ENCODE peak calls at places on chromosomes 16 and 17, in eight cellular contexts. D, E, O, A, R, H, B and U are unnamed samples.

GRCh38 chr16:83015871-83016270 is 389.1 kb downstream of the CDH13 start:
- DNase-seq in B (peak), H (no peak), O (no peak), D (no peak), A (no peak), R (no peak), E (no peak), U (peak)

GRCh38 chr16:83403751-83404150 is 404.0 kb upstream of the HSBP1 start:
- DNase-seq in D (no peak), H (peak), A (no peak), B (no peak), O (peak), R (no peak), E (no peak), U (no peak)

GRCh38 chr16:57649443-57649751 is 18.7 kb upstream of the ADGRG3 start:
- DNase-seq in O (no peak), B (no peak), R (no peak), D (no peak), E (no peak), H (no peak), A (no peak), U (no peak)

GRCh38 chr16:70320121-70320520 is 21.1 kb downstream of the DDX19B start:
- DNase-seq in R (no peak), E (no peak), B (no peak), H (no peak), D (no peak), O (no peak), A (no peak), U (no peak)

GRCh38 chr16:27405546-27406451 is 3.8 kb downstream of the IL21R start:
- DNase-seq in E (no peak), A (no peak), R (no peak), H (peak), B (no peak), O (peak), D (no peak), U (no peak)

GRCh38 chr17:63838586-63839184 is 3.8 kb downstream of the SMARCD2 start:
- DNase-seq in D (peak), O (no peak), R (no peak), H (peak), B (no peak), E (no peak), A (no peak), U (no peak)

GRCh38 chr16:14151256-14152030 is 80.3 kb downstream of the MRTFB start:
- DNase-seq in D (peak), A (peak), H (peak), O (no peak), B (no peak), E (no peak), R (no peak), U (no peak)

GRCh38 chr16:20884240-20884556 is 16.0 kb downstream of the DCUN1D3 start:
- DNase-seq in H (peak), A (no peak), D (no peak), O (peak), R (no peak), E (peak), B (no peak), U (no peak)

GRCh38 chr17:39769974-39770587 is 32.3 kb downstream of the GRB7 start:
- DNase-seq in H (peak), R (peak), O (peak), E (peak), D (peak), B (no peak), A (no peak), U (no peak)

GRCh38 chr17:65797809-65798208 is 236.4 kb upstream of the AXIN2 start:
- DNase-seq in A (peak), R (peak), H (no peak), O (no peak), E (no peak), D (no peak), B (peak), U (no peak)

GRCh38 chr16:12321363-12321762 is 344.8 kb downstream of the SNX29 start:
- DNase-seq in E (no peak), O (no peak), D (no peak), R (no peak), B (no peak), A (no peak), H (no peak), U (no peak)

GRCh38 chr16:71916397-71916920 is 21.1 kb downstream of the IST1 start:
- DNase-seq in O (peak), D (no peak), E (no peak), R (no peak), A (no peak), B (no peak), H (no peak), U (no peak)

GRCh38 chr17:39737761-39738567 is at the start of gene GRB7:
- DNase-seq in D (peak), A (peak), B (no peak), R (no peak), O (no peak), E (no peak), H (no peak), U (no peak)

GRCh38 chr16:85557083-85557975 is 55.8 kb upstream of the GSE1 start:
- DNase-seq in R (no peak), A (peak), E (no peak), H (no peak), D (no peak), B (no peak), O (no peak), U (no peak)

GRCh38 chr17:40486513-40487370 is 14.7 kb downstream of the TNS4 start:
- DNase-seq in A (peak), D (no peak), E (peak), R (no peak), H (peak), B (no peak), O (peak), U (no peak)

GRCh38 chr16:62678796-62679195 is 642.6 kb upstream of the CDH8 start:
- DNase-seq in O (no peak), D (no peak), E (no peak), A (no peak), B (no peak), R (no peak), H (no peak), U (no peak)

GRCh38 chr16:71727545-71728324 is 3.2 kb upstream of the PHLPP2 start:
- DNase-seq in R (no peak), A (no peak), H (no peak), D (no peak), E (no peak), B (no peak), O (no peak), U (no peak)

GRCh38 chr17:68600123-68600880 is 865 bp downstream of the FAM20A start:
- DNase-seq in R (no peak), E (no peak), H (no peak), A (peak), O (no peak), B (no peak), D (no peak), U (no peak)

GRCh38 chr16:78235168-78235800 is 135.8 kb downstream of the WWOX start:
- DNase-seq in A (peak), R (peak), H (peak), B (peak), D (peak), E (peak), O (peak), U (peak)

GRCh38 chr17:72053069-72053846 is 67.6 kb upstream of the SOX9 start:
- DNase-seq in R (no peak), E (no peak), A (no peak), B (no peak), D (no peak), O (no peak), H (no peak), U (no peak)
- H3K4me3 ChIP-seq in R (no peak), E (no peak), A (no peak), B (no peak), D (no peak), O (no peak), H (peak), U (no peak)

GRCh38 chr16:50695017-50696000 is 1.9 kb downstream of the NOD2 start:
- DNase-seq in A (no peak), O (no peak), D (no peak), H (no peak), R (no peak), E (no peak), B (no peak), U (no peak)

GRCh38 chr16:50696126-50696525 is 2.7 kb downstream of the NOD2 start:
- DNase-seq in R (no peak), A (no peak), B (no peak), D (no peak), H (no peak), E (no peak), O (no peak), U (no peak)

GRCh38 chr16:50696575-50697420 is 3.4 kb downstream of the NOD2 start:
- DNase-seq in E (no peak), A (peak), R (no peak), H (peak), B (peak), O (peak), D (peak), U (peak)

GRCh38 chr16:50697881-50698767 is 4.7 kb downstream of the NOD2 start:
- DNase-seq in R (no peak), D (peak), O (peak), E (no peak), B (no peak), A (no peak), H (peak), U (no peak)

DNA sequence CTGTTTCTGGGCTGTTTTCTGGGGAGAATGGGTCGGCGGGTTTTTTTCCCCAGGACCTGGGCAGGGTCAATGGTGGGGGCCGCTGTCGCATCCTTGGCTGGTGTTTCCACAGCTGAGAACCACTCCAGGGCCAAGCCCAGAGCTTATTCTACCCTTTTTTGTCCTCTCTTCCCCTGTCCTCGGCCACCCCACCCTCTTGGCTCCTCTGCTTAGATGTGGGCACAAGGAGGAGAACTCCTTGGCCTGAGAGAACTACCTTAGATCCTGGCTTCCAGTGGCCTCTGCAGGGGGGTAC is 4.0 kb downstream of the NOD2 start:
- DNase-seq in A (no peak), O (no peak), E (no peak), H (no peak), B (no peak), R (no peak), D (no peak), U (no peak)
- H3K4me3 ChIP-seq in A (no peak), O (no peak), E (no peak), H (no peak), B (no peak), R (no peak), D (no peak), U (no peak)

DNA sequence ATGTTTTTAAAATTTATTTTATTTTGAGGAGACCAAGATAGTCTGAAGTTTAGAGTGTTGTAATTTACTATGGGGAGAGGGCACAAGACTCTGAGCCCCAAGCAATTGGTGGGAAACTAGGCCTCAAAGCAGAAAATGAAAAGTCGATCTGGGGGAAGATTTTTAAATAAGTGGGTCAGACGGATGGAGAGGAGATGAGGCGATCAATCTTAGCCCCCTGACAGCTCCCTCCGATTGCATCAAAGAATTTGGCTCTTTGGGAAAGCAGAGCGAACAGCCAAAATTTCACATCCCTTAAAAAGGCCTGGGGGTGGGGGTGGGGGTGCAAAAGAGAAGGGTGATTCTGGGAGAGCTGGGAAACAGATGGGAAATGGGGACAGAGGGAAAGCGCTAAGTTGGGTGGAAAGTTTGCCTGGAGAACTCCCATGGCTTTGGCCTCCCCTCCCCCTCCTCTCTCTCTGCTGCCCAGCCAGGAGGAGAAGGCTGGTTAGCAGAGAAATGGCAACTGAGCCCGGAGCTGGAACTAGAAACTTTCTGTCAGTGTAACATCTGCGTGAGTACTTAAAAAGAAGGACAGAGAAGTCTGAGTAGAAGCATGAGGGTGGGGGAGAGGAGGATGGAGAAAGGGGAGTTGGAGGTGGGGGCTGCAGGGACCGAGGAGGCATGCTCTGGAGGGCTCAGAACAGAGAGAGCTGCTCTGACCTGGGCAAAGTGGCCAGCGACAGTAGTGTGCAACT is 1.4 kb upstream of the HOXB2 start:
- DNase-seq in O (no peak), H (peak), A (no peak), R (no peak), D (no peak), B (peak), E (no peak), U (no peak)
- H3K4me3 ChIP-seq in O (peak), H (peak), A (no peak), R (no peak), D (no peak), B (peak), E (peak), U (peak)

GRCh38 chr17:2595200-2595599 is 1.7 kb downstream of the PAFAH1B1 start:
- DNase-seq in B (peak), R (no peak), H (no peak), E (no peak), D (no peak), O (no peak), A (no peak), U (no peak)

GRCh38 chr17:2598166-2598565 is 4.7 kb downstream of the PAFAH1B1 start:
- DNase-seq in B (no peak), H (peak), E (no peak), O (peak), A (no peak), D (no peak), R (no peak), U (no peak)

GRCh38 chr17:2593846-2594656 is 597 bp downstream of the PAFAH1B1 start:
- DNase-seq in R (peak), E (peak), D (peak), H (peak), O (peak), B (peak), A (peak), U (peak)

GRCh38 chr17:2594657-2595085 is 1.2 kb downstream of the PAFAH1B1 start:
- DNase-seq in R (no peak), O (no peak), A (peak), B (peak), E (no peak), D (no peak), H (no peak), U (no peak)

GRCh38 chr17:2595736-2596135 is 2.3 kb downstream of the PAFAH1B1 start:
- DNase-seq in H (no peak), O (peak), B (no peak), R (no peak), A (no peak), E (no peak), D (no peak), U (no peak)
- H3K4me3 ChIP-seq in H (peak), O (peak), B (peak), R (peak), A (peak), E (peak), D (no peak), U (peak)

GRCh38 chr17:7132511-7133094 is 18.0 kb upstream of the ASGR2 start:
- DNase-seq in R (peak), A (no peak), D (no peak), B (no peak), E (no peak), H (no peak), O (no peak), U (no peak)

GRCh38 chr17:7136266-7136877 is 21.8 kb upstream of the ASGR2 start:
- DNase-seq in D (peak), R (peak), H (peak), E (peak), O (peak), A (peak), B (peak), U (peak)

GRCh38 chr17:7133916-7134315 is 19.3 kb upstream of the ASGR2 start:
- DNase-seq in B (no peak), D (no peak), O (no peak), R (no peak), E (no peak), A (no peak), H (no peak), U (no peak)

GRCh38 chr17:7130626-7131467 is 16.2 kb upstream of the ASGR2 start:
- DNase-seq in R (no peak), E (no peak), D (no peak), H (no peak), O (no peak), A (no peak), B (no peak), U (no peak)

GRCh38 chr17:7133424-7133823 is 18.8 kb upstream of the ASGR2 start:
- DNase-seq in B (no peak), A (peak), H (no peak), R (peak), E (no peak), D (no peak), O (no peak), U (peak)
- H3K4me3 ChIP-seq in B (no peak), A (no peak), H (no peak), R (no peak), E (no peak), D (no peak), O (no peak), U (no peak)

GRCh38 chr17:81932333-81932983 is 4.6 kb downstream of the PYCR1 start:
- DNase-seq in O (no peak), B (no peak), A (no peak), R (no peak), H (no peak), E (no peak), D (no peak), U (no peak)

GRCh38 chr17:81934098-81934757 is 2.9 kb downstream of the PYCR1 start:
- DNase-seq in O (no peak), A (no peak), R (no peak), H (no peak), B (no peak), D (no peak), E (no peak), U (no peak)

GRCh38 chr17:81934850-81935708 is 2.0 kb downstream of the PYCR1 start:
- DNase-seq in B (no peak), R (no peak), A (no peak), H (no peak), E (no peak), D (no peak), O (no peak), U (no peak)

GRCh38 chr17:81933178-81933699 is 3.9 kb downstream of the PYCR1 start:
- DNase-seq in A (no peak), R (no peak), B (no peak), E (no peak), H (no peak), D (no peak), O (no peak), U (no peak)

GRCh38 chr17:81935709-81936084 is 1.4 kb downstream of the PYCR1 start:
- DNase-seq in O (no peak), B (no peak), R (no peak), A (no peak), D (no peak), E (no peak), H (no peak), U (no peak)
- H3K4me3 ChIP-seq in O (peak), B (no peak), R (no peak), A (no peak), D (no peak), E (peak), H (peak), U (peak)

DNA sequence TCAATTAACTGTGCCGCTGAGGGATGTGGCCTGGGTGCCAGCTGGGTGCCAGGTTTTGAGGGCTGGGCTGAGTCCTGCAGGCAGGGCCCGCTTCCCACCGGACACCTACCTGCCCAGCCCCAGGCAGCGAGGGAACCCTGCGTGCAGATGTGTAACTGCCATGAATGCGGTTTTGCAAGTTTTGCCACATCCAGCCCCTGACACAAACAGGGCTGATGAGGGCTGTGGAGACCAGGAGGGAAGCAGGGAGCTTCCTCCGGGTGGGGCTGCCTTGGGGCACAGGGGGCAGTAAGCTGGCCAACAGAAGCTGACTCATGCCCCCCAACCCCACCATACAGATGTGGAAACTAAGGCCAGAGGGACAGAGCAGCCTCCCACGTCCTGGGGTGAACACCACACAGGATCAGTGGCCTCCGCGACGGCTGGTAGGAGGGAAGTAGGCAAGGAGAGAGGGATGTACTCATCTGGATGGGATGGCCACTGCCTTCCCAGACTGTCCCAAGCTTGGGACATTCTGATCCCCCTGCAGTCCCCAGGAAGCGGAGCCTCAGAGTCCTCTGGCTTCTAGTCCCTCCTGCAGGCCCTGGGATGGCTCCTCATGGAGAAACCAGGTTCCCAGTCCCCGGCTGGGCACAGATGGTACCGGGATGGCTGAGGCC is 1.6 kb downstream of the UBALD1 start:
- DNase-seq in H (no peak), B (no peak), R (no peak), D (no peak), E (no peak), A (no peak), O (no peak), U (no peak)
- H3K4me3 ChIP-seq in H (peak), B (peak), R (peak), D (peak), E (peak), A (peak), O (peak), U (peak)

GRCh38 chr16:65117701-65118448 is 4.0 kb downstream of the CDH11 start:
- DNase-seq in H (peak), R (peak), E (peak), O (peak), A (peak), D (peak), B (peak), U (peak)
- H3K4me3 ChIP-seq in H (peak), R (no peak), E (peak), O (peak), A (no peak), D (no peak), B (no peak), U (no peak)

DNA sequence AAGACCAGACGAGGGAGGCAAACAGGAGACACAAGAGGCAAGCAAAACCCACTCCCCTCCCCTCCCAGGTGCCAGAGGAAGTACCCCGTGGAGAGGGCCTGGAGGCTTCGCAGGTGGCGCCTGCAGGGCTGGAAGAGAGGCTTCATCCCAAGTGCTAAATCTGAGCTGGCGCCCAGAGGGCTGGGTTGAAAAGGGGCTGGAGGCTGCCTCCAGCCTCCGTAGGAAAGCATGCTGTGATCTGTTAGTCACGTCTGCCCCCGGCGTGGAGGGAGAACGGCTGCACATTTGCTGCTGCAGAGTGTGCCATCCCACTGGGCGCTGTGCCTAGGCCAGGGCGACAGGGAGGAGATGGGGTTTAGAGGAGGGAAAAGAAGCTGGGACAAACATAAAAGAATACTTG is 16.9 kb downstream of the RPH3AL start:
- DNase-seq in D (no peak), O (no peak), H (no peak), A (no peak), E (no peak), B (peak), R (no peak), U (no peak)
- H3K4me3 ChIP-seq in D (no peak), O (no peak), H (no peak), A (no peak), E (no peak), B (no peak), R (no peak), U (no peak)

GRCh38 chr16:2086812-2087425 is 39.1 kb downstream of the TSC2 start:
- DNase-seq in D (no peak), E (no peak), O (no peak), A (no peak), R (no peak), B (no peak), H (no peak), U (no peak)
- H3K4me3 ChIP-seq in D (no peak), E (no peak), O (no peak), A (no peak), R (no peak), B (no peak), H (no peak), U (no peak)